ENCODE peak calls at places on chromosomes 7 and 10, in nine cellular contexts. N is AG08395, U is fibroblast of mammary gland, J is M059J, B is posterior cingulate gyrus, D is type B pancreatic cell, Y is non-pigmented ciliary epithelial cell, P is NCI-H2081 treated with DMSO at 0.1 percent for 48 hours, S is testis. C is an unnamed sample.

GRCh38 chr10:48251152-48251524 is 23.4 kb downstream of the FRMPD2 start:
- DNase-seq in N (no peak), U (no peak), J (peak), B (no peak), D (no peak), Y (no peak), P (no peak), S (no peak), C (no peak)

GRCh38 chr7:108203433-108204002 is 73.4 kb upstream of the LAMB4 start:
- DNase-seq in N (no peak), U (no peak), J (no peak), B (no peak), D (no peak), Y (no peak), P (no peak), S (no peak), C (no peak)

GRCh38 chr7:1977876-1978441 is 254.8 kb downstream of the MAD1L1 start:
- DNase-seq in N (no peak), U (no peak), J (no peak), B (no peak), D (no peak), Y (no peak), P (no peak), S (no peak), C (no peak)

GRCh38 chr7:111026806-111027205 is 64.1 kb upstream of the LRRN3 start:
- DNase-seq in N (no peak), U (no peak), J (no peak), B (no peak), D (no peak), Y (no peak), P (no peak), S (no peak), C (no peak)

GRCh38 chr10:89283988-89284475 is 17.8 kb upstream of the IFIT2 start:
- DNase-seq in N (peak), U (peak), J (peak), B (no peak), D (no peak), Y (no peak), P (no peak), S (peak), C (no peak)

GRCh38 chr7:123769371-123769770 is 20.6 kb upstream of the WASL start:
- DNase-seq in N (peak), U (peak), J (peak), B (no peak), D (no peak), Y (no peak), P (no peak), S (peak), C (no peak)

GRCh38 chr7:44978511-44979366 is at the start of gene MYO1G:
- DNase-seq in N (no peak), U (no peak), J (no peak), B (no peak), D (no peak), Y (no peak), P (no peak), S (no peak), C (no peak)

GRCh38 chr10:114401195-114401741 is 3.0 kb downstream of the AFAP1L2 start:
- DNase-seq in N (peak), U (peak), J (peak), B (no peak), D (no peak), Y (no peak), P (no peak), S (peak), C (no peak)

GRCh38 chr10:102334106-102334505 is 61.4 kb upstream of the NFKB2 start:
- DNase-seq in N (no peak), U (no peak), J (no peak), B (no peak), D (no peak), Y (no peak), P (no peak), S (no peak), C (no peak)

GRCh38 chr10:132224343-132225072 is 37.8 kb downstream of the DPYSL4 start:
- DNase-seq in N (no peak), U (no peak), J (no peak), B (no peak), D (no peak), Y (no peak), P (no peak), S (no peak), C (no peak)

GRCh38 chr7:106611911-106612310 is 49.0 kb downstream of the CCDC71L start:
- DNase-seq in N (no peak), U (peak), J (peak), B (no peak), D (no peak), Y (no peak), P (no peak), S (no peak), C (no peak)

GRCh38 chr7:81433196-81433595 is 336.7 kb downstream of the HGF start:
- DNase-seq in N (no peak), U (peak), J (no peak), B (no peak), D (no peak), Y (no peak), P (no peak), S (no peak), C (no peak)

GRCh38 chr7:5284304-5285281 is 1.9 kb downstream of the SLC29A4 start:
- DNase-seq in N (no peak), U (peak), J (peak), B (peak), D (no peak), Y (no peak), P (no peak), S (peak), C (no peak)

GRCh38 chr7:50608196-50608906 is 43.1 kb upstream of the DDC start:
- DNase-seq in N (no peak), U (no peak), J (peak), B (no peak), D (no peak), Y (no peak), P (no peak), S (no peak), C (no peak)

GRCh38 chr10:131819241-131820072 is 81.4 kb upstream of the PPP2R2D start:
- DNase-seq in N (no peak), U (no peak), J (no peak), B (no peak), D (peak), Y (no peak), P (no peak), S (peak), C (no peak)

GRCh38 chr7:132392713-132393112 is 183.6 kb downstream of the PLXNA4 start:
- DNase-seq in N (no peak), U (no peak), J (no peak), B (no peak), D (no peak), Y (no peak), P (no peak), S (no peak), C (no peak)

GRCh38 chr10:79322616-79323566 is 24.4 kb upstream of the PPIF start:
- DNase-seq in N (peak), U (peak), J (peak), B (no peak), D (no peak), Y (no peak), P (no peak), S (peak), C (no peak)

GRCh38 chr7:68224041-68224534 is 1227.5 kb downstream of the TYW1 start:
- DNase-seq in N (no peak), U (no peak), J (peak), B (peak), D (no peak), Y (no peak), P (peak), S (peak), C (no peak)

GRCh38 chr7:120725376-120726039 is 132.4 kb downstream of the TSPAN12 start:
- DNase-seq in N (peak), U (peak), J (peak), B (no peak), D (no peak), Y (no peak), P (peak), S (no peak), C (no peak)

GRCh38 chr10:79137826-79138225 is 69.1 kb downstream of the ZMIZ1 start:
- DNase-seq in N (no peak), U (peak), J (no peak), B (no peak), D (no peak), Y (no peak), P (no peak), S (no peak), C (no peak)

GRCh38 chr7:148940702-148941597 is 56.9 kb upstream of the EZH2 start:
- DNase-seq in N (peak), U (peak), J (peak), B (peak), D (peak), Y (peak), P (peak), S (peak), C (peak)

GRCh38 chr7:137878333-137878961 is 31.7 kb upstream of the DGKI start:
- DNase-seq in N (no peak), U (peak), J (no peak), B (no peak), D (no peak), Y (peak), P (no peak), S (peak), C (no peak)

GRCh38 chr7:5429253-5429856 is 5.7 kb upstream of the TNRC18 start:
- DNase-seq in N (no peak), U (no peak), J (peak), B (peak), D (no peak), Y (no peak), P (no peak), S (peak), C (no peak)

GRCh38 chr10:100969175-100970075 is at the start of gene SEMA4G:
- DNase-seq in N (peak), U (peak), J (peak), B (no peak), D (peak), Y (no peak), P (no peak), S (peak), C (no peak)

GRCh38 chr10:75568721-75569120 is 137.3 kb downstream of the LRMDA start:
- DNase-seq in N (no peak), U (peak), J (no peak), B (no peak), D (no peak), Y (no peak), P (no peak), S (no peak), C (no peak)

GRCh38 chr7:36852017-36852416 is 127.7 kb upstream of the AOAH start:
- DNase-seq in N (no peak), U (no peak), J (no peak), B (no peak), D (no peak), Y (no peak), P (no peak), S (no peak), C (no peak)

GRCh38 chr10:102358717-102359382 is 36.7 kb upstream of the NFKB2 start:
- DNase-seq in N (peak), U (peak), J (no peak), B (no peak), D (no peak), Y (no peak), P (no peak), S (no peak), C (no peak)

GRCh38 chr7:119175916-119176627 is 951.6 kb downstream of the ANKRD7 start:
- DNase-seq in N (peak), U (peak), J (peak), B (peak), D (no peak), Y (peak), P (peak), S (peak), C (peak)

GRCh38 chr7:106419455-106420182 is 134.8 kb upstream of the NAMPT start:
- DNase-seq in N (no peak), U (peak), J (no peak), B (no peak), D (no peak), Y (no peak), P (no peak), S (no peak), C (no peak)

GRCh38 chr7:24854866-24855265 is 97.6 kb upstream of the GSDME start:
- DNase-seq in N (peak), U (peak), J (no peak), B (no peak), D (no peak), Y (no peak), P (no peak), S (no peak), C (no peak)

GRCh38 chr7:116653204-116653603 is 18.8 kb upstream of the MET start:
- DNase-seq in N (peak), U (peak), J (peak), B (no peak), D (no peak), Y (peak), P (no peak), S (no peak), C (peak)

GRCh38 chr7:101717986-101718746 is 89.1 kb upstream of the MYL10 start:
- DNase-seq in N (peak), U (peak), J (peak), B (no peak), D (no peak), Y (no peak), P (no peak), S (no peak), C (peak)

GRCh38 chr7:90706067-90706716 is 110.1 kb downstream of the CDK14 start:
- DNase-seq in N (no peak), U (no peak), J (peak), B (no peak), D (no peak), Y (no peak), P (no peak), S (no peak), C (no peak)

GRCh38 chr7:55191926-55192692 is 173.0 kb upstream of the LANCL2 start:
- DNase-seq in N (peak), U (no peak), J (no peak), B (no peak), D (no peak), Y (no peak), P (no peak), S (no peak), C (no peak)

C was measured in AG04450.